ENCODE peak calls at places on chromosomes 1 and 21, in eight cellular contexts. One of them, this sample, is unnamed.

GRCh38 chr1:156004843-156005593 is 15.7 kb downstream of the SSR2 start:
- DNase-seq in choroid plexus epithelial cell: no peak
- DNase-seq in fibroblast of lung: no peak
- DNase-seq in left ventricle myocardium inferior: no peak
- DNase-seq in psoas muscle: no peak
- DNase-seq in CD4-positive, alpha-beta memory T cell: peak; percentile 47
- DNase-seq in hepatocyte: no peak
- DNase-seq in gastrocnemius medialis: no peak
- DNase-seq in this sample: no peak

GRCh38 chr1:64721135-64721534 is 23.7 kb upstream of the RAVER2 start:
- DNase-seq in choroid plexus epithelial cell: no peak
- DNase-seq in fibroblast of lung: no peak
- DNase-seq in left ventricle myocardium inferior: no peak
- DNase-seq in psoas muscle: no peak
- DNase-seq in CD4-positive, alpha-beta memory T cell: no peak
- DNase-seq in hepatocyte: no peak
- DNase-seq in gastrocnemius medialis: no peak
- DNase-seq in this sample: no peak

GRCh38 chr1:93238425-93238824 is 57.9 kb downstream of the CCDC18 start:
- DNase-seq in choroid plexus epithelial cell: no peak
- DNase-seq in fibroblast of lung: no peak
- DNase-seq in left ventricle myocardium inferior: no peak
- DNase-seq in psoas muscle: no peak
- DNase-seq in CD4-positive, alpha-beta memory T cell: no peak
- DNase-seq in hepatocyte: no peak
- DNase-seq in gastrocnemius medialis: no peak
- DNase-seq in this sample: no peak

GRCh38 chr1:4939266-4939665 is 284.9 kb downstream of the AJAP1 start:
- DNase-seq in choroid plexus epithelial cell: no peak
- DNase-seq in fibroblast of lung: peak; percentile 0
- DNase-seq in left ventricle myocardium inferior: no peak
- DNase-seq in psoas muscle: no peak
- DNase-seq in CD4-positive, alpha-beta memory T cell: no peak
- DNase-seq in hepatocyte: no peak
- DNase-seq in gastrocnemius medialis: no peak
- DNase-seq in this sample: peak; percentile 9

GRCh38 chr1:3372317-3372716 is 82.1 kb upstream of the ARHGEF16 start:
- DNase-seq in choroid plexus epithelial cell: no peak
- DNase-seq in fibroblast of lung: no peak
- DNase-seq in left ventricle myocardium inferior: no peak
- DNase-seq in psoas muscle: no peak
- DNase-seq in CD4-positive, alpha-beta memory T cell: no peak
- DNase-seq in hepatocyte: no peak
- DNase-seq in gastrocnemius medialis: no peak
- DNase-seq in this sample: no peak

GRCh38 chr1:156856282-156856785 is 2.6 kb downstream of the INSRR start:
- DNase-seq in choroid plexus epithelial cell: no peak
- DNase-seq in fibroblast of lung: no peak
- DNase-seq in left ventricle myocardium inferior: no peak
- DNase-seq in psoas muscle: no peak
- DNase-seq in CD4-positive, alpha-beta memory T cell: no peak
- DNase-seq in hepatocyte: no peak
- DNase-seq in gastrocnemius medialis: no peak
- DNase-seq in this sample: no peak

GRCh38 chr1:186530104-186530503 is 69.2 kb upstream of the PDC start:
- DNase-seq in choroid plexus epithelial cell: peak; percentile 37
- DNase-seq in fibroblast of lung: peak; percentile 50
- DNase-seq in left ventricle myocardium inferior: no peak
- DNase-seq in psoas muscle: no peak
- DNase-seq in CD4-positive, alpha-beta memory T cell: no peak
- DNase-seq in hepatocyte: no peak
- DNase-seq in gastrocnemius medialis: no peak
- DNase-seq in this sample: no peak

GRCh38 chr1:74485622-74486021 is 26.8 kb downstream of the LRRC53 start:
- DNase-seq in choroid plexus epithelial cell: no peak
- DNase-seq in fibroblast of lung: no peak
- DNase-seq in left ventricle myocardium inferior: no peak
- DNase-seq in psoas muscle: no peak
- DNase-seq in CD4-positive, alpha-beta memory T cell: no peak
- DNase-seq in hepatocyte: no peak
- DNase-seq in gastrocnemius medialis: no peak
- DNase-seq in this sample: no peak

GRCh38 chr1:232227171-232227740 is 402.7 kb downstream of the SIPA1L2 start:
- DNase-seq in choroid plexus epithelial cell: no peak
- DNase-seq in fibroblast of lung: no peak
- DNase-seq in left ventricle myocardium inferior: no peak
- DNase-seq in psoas muscle: no peak
- DNase-seq in CD4-positive, alpha-beta memory T cell: no peak
- DNase-seq in hepatocyte: no peak
- DNase-seq in gastrocnemius medialis: no peak
- DNase-seq in this sample: peak; percentile 9

GRCh38 chr1:7560128-7560527 is 211.0 kb upstream of the VAMP3 start:
- DNase-seq in choroid plexus epithelial cell: no peak
- DNase-seq in fibroblast of lung: no peak
- DNase-seq in left ventricle myocardium inferior: no peak
- DNase-seq in psoas muscle: no peak
- DNase-seq in CD4-positive, alpha-beta memory T cell: no peak
- DNase-seq in hepatocyte: no peak
- DNase-seq in gastrocnemius medialis: no peak
- DNase-seq in this sample: no peak

GRCh38 chr1:243956448-243956847 is 94.6 kb upstream of the ZBTB18 start:
- DNase-seq in choroid plexus epithelial cell: peak; percentile 14
- DNase-seq in fibroblast of lung: peak; percentile 42
- DNase-seq in left ventricle myocardium inferior: no peak
- DNase-seq in psoas muscle: no peak
- DNase-seq in CD4-positive, alpha-beta memory T cell: no peak
- DNase-seq in hepatocyte: no peak
- DNase-seq in gastrocnemius medialis: no peak
- DNase-seq in this sample: no peak

GRCh38 chr1:205041998-205042910 is 758 bp upstream of the CNTN2 start:
- DNase-seq in choroid plexus epithelial cell: no peak
- DNase-seq in fibroblast of lung: no peak
- DNase-seq in left ventricle myocardium inferior: no peak
- DNase-seq in psoas muscle: no peak
- DNase-seq in CD4-positive, alpha-beta memory T cell: no peak
- DNase-seq in hepatocyte: no peak
- DNase-seq in gastrocnemius medialis: no peak
- DNase-seq in this sample: peak; percentile 26

GRCh38 chr21:45362748-45363145 is 42.2 kb upstream of the COL18A1 start:
- DNase-seq in choroid plexus epithelial cell: no peak
- DNase-seq in fibroblast of lung: no peak
- DNase-seq in left ventricle myocardium inferior: no peak
- DNase-seq in psoas muscle: no peak
- DNase-seq in CD4-positive, alpha-beta memory T cell: no peak
- DNase-seq in hepatocyte: no peak
- DNase-seq in gastrocnemius medialis: no peak
- DNase-seq in this sample: no peak

GRCh38 chr21:45365608-45366241 is 39.2 kb upstream of the COL18A1 start:
- DNase-seq in choroid plexus epithelial cell: peak; percentile 75
- DNase-seq in fibroblast of lung: peak; percentile 87
- DNase-seq in left ventricle myocardium inferior: no peak
- DNase-seq in psoas muscle: no peak
- DNase-seq in CD4-positive, alpha-beta memory T cell: no peak
- DNase-seq in hepatocyte: peak; percentile 48
- DNase-seq in gastrocnemius medialis: no peak
- DNase-seq in this sample: peak; percentile 31

GRCh38 chr21:45364464-45365185 is 40.3 kb upstream of the COL18A1 start:
- DNase-seq in choroid plexus epithelial cell: peak; percentile 61
- DNase-seq in fibroblast of lung: peak; percentile 93
- DNase-seq in left ventricle myocardium inferior: no peak
- DNase-seq in psoas muscle: peak; percentile 63
- DNase-seq in CD4-positive, alpha-beta memory T cell: no peak
- DNase-seq in hepatocyte: no peak
- DNase-seq in gastrocnemius medialis: no peak
- DNase-seq in this sample: peak; percentile 17

GRCh38 chr21:45365186-45365607 is 39.8 kb upstream of the COL18A1 start:
- DNase-seq in choroid plexus epithelial cell: no peak
- DNase-seq in fibroblast of lung: no peak
- DNase-seq in left ventricle myocardium inferior: no peak
- DNase-seq in psoas muscle: no peak
- DNase-seq in CD4-positive, alpha-beta memory T cell: no peak
- DNase-seq in hepatocyte: no peak
- DNase-seq in gastrocnemius medialis: no peak
- DNase-seq in this sample: no peak

DNA sequence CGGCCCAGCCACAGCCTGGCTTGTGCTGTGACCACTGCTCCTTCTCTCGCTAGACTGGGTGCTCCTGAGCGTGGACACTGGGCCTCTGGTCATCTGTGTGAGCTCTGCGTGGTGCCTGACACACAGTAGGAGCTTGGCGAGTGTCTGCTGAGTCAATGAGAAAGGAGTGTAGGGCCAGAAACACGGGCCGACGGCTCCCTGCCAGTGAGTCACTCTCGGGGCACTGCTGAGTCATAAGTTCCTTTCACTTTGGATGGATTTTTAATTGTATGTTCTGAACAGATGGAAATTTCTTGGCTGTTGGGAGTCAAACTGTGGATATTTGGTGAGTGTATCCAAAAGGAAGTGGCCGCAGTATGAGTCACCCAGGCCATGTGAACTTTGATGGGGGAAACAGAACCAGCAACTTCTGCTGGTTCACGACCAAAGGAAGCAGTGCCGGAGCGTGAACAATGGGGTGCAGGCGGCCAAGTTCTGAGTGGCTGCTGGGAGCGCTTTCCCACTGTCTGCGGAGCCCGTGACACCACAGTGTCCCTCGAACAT is 41.0 kb upstream of the COL18A1 start:
- DNase-seq in choroid plexus epithelial cell: peak; percentile 97
- DNase-seq in fibroblast of lung: peak; percentile 100
- DNase-seq in left ventricle myocardium inferior: peak; percentile 85
- DNase-seq in psoas muscle: peak; percentile 85
- DNase-seq in CD4-positive, alpha-beta memory T cell: no peak
- DNase-seq in hepatocyte: peak; percentile 84
- DNase-seq in gastrocnemius medialis: peak; percentile 71
- DNase-seq in this sample: peak; percentile 77
- H3K4me3 ChIP-seq in choroid plexus epithelial cell: no peak overlapping the region
- H3K4me3 ChIP-seq in fibroblast of lung: no peak overlapping the region
- H3K4me3 ChIP-seq in left ventricle myocardium inferior: peak overlapping the region; percentile 40
- H3K4me3 ChIP-seq in psoas muscle: peak overlapping the region; percentile 11
- H3K4me3 ChIP-seq in CD4-positive, alpha-beta memory T cell: no peak overlapping the region
- H3K4me3 ChIP-seq in hepatocyte: no peak overlapping the region
- H3K4me3 ChIP-seq in gastrocnemius medialis: peak overlapping the region; percentile 15
- H3K4me3 ChIP-seq in this sample: no peak overlapping the region

GRCh38 chr1:85307987-85308836 is 31.8 kb upstream of the BCL10 start:
- DNase-seq in choroid plexus epithelial cell: peak; percentile 92
- DNase-seq in fibroblast of lung: peak; percentile 79
- DNase-seq in left ventricle myocardium inferior: peak; percentile 88
- DNase-seq in psoas muscle: peak; percentile 88
- DNase-seq in CD4-positive, alpha-beta memory T cell: peak; percentile 39
- DNase-seq in hepatocyte: peak; percentile 94
- DNase-seq in gastrocnemius medialis: peak; percentile 78
- DNase-seq in this sample: peak; percentile 87

GRCh38 chr1:85313888-85314696 is 37.7 kb upstream of the BCL10 start:
- DNase-seq in choroid plexus epithelial cell: peak; percentile 93
- DNase-seq in fibroblast of lung: peak; percentile 97
- DNase-seq in left ventricle myocardium inferior: no peak
- DNase-seq in psoas muscle: no peak
- DNase-seq in CD4-positive, alpha-beta memory T cell: no peak
- DNase-seq in hepatocyte: no peak
- DNase-seq in gastrocnemius medialis: peak; percentile 68
- DNase-seq in this sample: peak; percentile 42

GRCh38 chr1:85306236-85306635 is 29.8 kb upstream of the BCL10 start:
- DNase-seq in choroid plexus epithelial cell: no peak
- DNase-seq in fibroblast of lung: no peak
- DNase-seq in left ventricle myocardium inferior: no peak
- DNase-seq in psoas muscle: no peak
- DNase-seq in CD4-positive, alpha-beta memory T cell: no peak
- DNase-seq in hepatocyte: no peak
- DNase-seq in gastrocnemius medialis: no peak
- DNase-seq in this sample: no peak

GRCh38 chr1:85311818-85312217 is 35.4 kb upstream of the BCL10 start:
- DNase-seq in choroid plexus epithelial cell: no peak
- DNase-seq in fibroblast of lung: no peak
- DNase-seq in left ventricle myocardium inferior: no peak
- DNase-seq in psoas muscle: no peak
- DNase-seq in CD4-positive, alpha-beta memory T cell: no peak
- DNase-seq in hepatocyte: no peak
- DNase-seq in gastrocnemius medialis: no peak
- DNase-seq in this sample: no peak

GRCh38 chr1:85308837-85309350 is 32.5 kb upstream of the BCL10 start:
- DNase-seq in choroid plexus epithelial cell: no peak
- DNase-seq in fibroblast of lung: no peak
- DNase-seq in left ventricle myocardium inferior: no peak
- DNase-seq in psoas muscle: no peak
- DNase-seq in CD4-positive, alpha-beta memory T cell: no peak
- DNase-seq in hepatocyte: no peak
- DNase-seq in gastrocnemius medialis: no peak
- DNase-seq in this sample: no peak
- H3K4me3 ChIP-seq in choroid plexus epithelial cell: no peak overlapping the region
- H3K4me3 ChIP-seq in fibroblast of lung: no peak overlapping the region
- H3K4me3 ChIP-seq in left ventricle myocardium inferior: no peak overlapping the region
- H3K4me3 ChIP-seq in psoas muscle: peak overlapping the region; percentile 45
- H3K4me3 ChIP-seq in CD4-positive, alpha-beta memory T cell: no peak overlapping the region
- H3K4me3 ChIP-seq in hepatocyte: no peak overlapping the region
- H3K4me3 ChIP-seq in gastrocnemius medialis: no peak overlapping the region
- H3K4me3 ChIP-seq in this sample: no peak overlapping the region

GRCh38 chr1:201504179-201504631 is 2.7 kb downstream of the CSRP1 start:
- DNase-seq in choroid plexus epithelial cell: peak; percentile 39
- DNase-seq in fibroblast of lung: peak; percentile 57
- DNase-seq in left ventricle myocardium inferior: no peak
- DNase-seq in psoas muscle: no peak
- DNase-seq in CD4-positive, alpha-beta memory T cell: no peak
- DNase-seq in hepatocyte: no peak
- DNase-seq in gastrocnemius medialis: no peak
- DNase-seq in this sample: no peak

GRCh38 chr1:201506092-201506491 is 831 bp downstream of the CSRP1 start:
- DNase-seq in choroid plexus epithelial cell: peak; percentile 31
- DNase-seq in fibroblast of lung: no peak
- DNase-seq in left ventricle myocardium inferior: no peak
- DNase-seq in psoas muscle: no peak
- DNase-seq in CD4-positive, alpha-beta memory T cell: no peak
- DNase-seq in hepatocyte: no peak
- DNase-seq in gastrocnemius medialis: no peak
- DNase-seq in this sample: peak; percentile 29

GRCh38 chr1:201504799-201505504 is 2.0 kb downstream of the CSRP1 start:
- DNase-seq in choroid plexus epithelial cell: no peak
- DNase-seq in fibroblast of lung: no peak
- DNase-seq in left ventricle myocardium inferior: no peak
- DNase-seq in psoas muscle: no peak
- DNase-seq in CD4-positive, alpha-beta memory T cell: no peak
- DNase-seq in hepatocyte: peak; percentile 58
- DNase-seq in gastrocnemius medialis: no peak
- DNase-seq in this sample: no peak

GRCh38 chr1:201506573-201507567 is at the start of gene CSRP1:
- DNase-seq in choroid plexus epithelial cell: peak; percentile 89
- DNase-seq in fibroblast of lung: peak; percentile 90
- DNase-seq in left ventricle myocardium inferior: peak; percentile 89
- DNase-seq in psoas muscle: peak; percentile 82
- DNase-seq in CD4-positive, alpha-beta memory T cell: peak; percentile 84
- DNase-seq in hepatocyte: peak; percentile 83
- DNase-seq in gastrocnemius medialis: peak; percentile 67
- DNase-seq in this sample: peak; percentile 81

GRCh38 chr1:201505505-201505893 is 1.4 kb downstream of the CSRP1 start:
- DNase-seq in choroid plexus epithelial cell: peak; percentile 70
- DNase-seq in fibroblast of lung: peak; percentile 79
- DNase-seq in left ventricle myocardium inferior: no peak
- DNase-seq in psoas muscle: no peak
- DNase-seq in CD4-positive, alpha-beta memory T cell: no peak
- DNase-seq in hepatocyte: no peak
- DNase-seq in gastrocnemius medialis: no peak
- DNase-seq in this sample: peak; percentile 76
- H3K4me3 ChIP-seq in choroid plexus epithelial cell: peak overlapping the region; percentile 78
- H3K4me3 ChIP-seq in fibroblast of lung: peak overlapping the region; percentile 77
- H3K4me3 ChIP-seq in left ventricle myocardium inferior: peak overlapping the region; percentile 82
- H3K4me3 ChIP-seq in psoas muscle: peak overlapping the region; percentile 80
- H3K4me3 ChIP-seq in CD4-positive, alpha-beta memory T cell: no peak overlapping the region
- H3K4me3 ChIP-seq in hepatocyte: no peak overlapping the region
- H3K4me3 ChIP-seq in gastrocnemius medialis: peak overlapping the region; percentile 56
- H3K4me3 ChIP-seq in this sample: peak overlapping the region; percentile 66

GRCh38 chr1:46465981-46466476 is 23.6 kb upstream of the DMBX1 start:
- DNase-seq in choroid plexus epithelial cell: no peak
- DNase-seq in fibroblast of lung: no peak
- DNase-seq in left ventricle myocardium inferior: no peak
- DNase-seq in psoas muscle: no peak
- DNase-seq in CD4-positive, alpha-beta memory T cell: no peak
- DNase-seq in hepatocyte: no peak
- DNase-seq in gastrocnemius medialis: no peak
- DNase-seq in this sample: no peak
- H3K4me3 ChIP-seq in choroid plexus epithelial cell: peak overlapping the region; percentile 7
- H3K4me3 ChIP-seq in fibroblast of lung: no peak overlapping the region
- H3K4me3 ChIP-seq in left ventricle myocardium inferior: peak overlapping the region; percentile 73
- H3K4me3 ChIP-seq in psoas muscle: peak overlapping the region; percentile 76
- H3K4me3 ChIP-seq in CD4-positive, alpha-beta memory T cell: no peak overlapping the region
- H3K4me3 ChIP-seq in hepatocyte: no peak overlapping the region
- H3K4me3 ChIP-seq in gastrocnemius medialis: peak overlapping the region; percentile 61
- H3K4me3 ChIP-seq in this sample: peak overlapping the region; percentile 62

This sample was measured in SJCRH30.